ENCODE peak calls at places on chromosomes 4 and X, in six cellular contexts. H is K562, M is HepG2, Q is SK-N-SH, B is H1, S is GM12878. U is an unnamed sample.

GRCh38 chr4:138078264-138078663 is 163.9 kb downstream of the SLC7A11 start:
- DNase-seq in H (no peak), M (no peak), Q (no peak), B (no peak), S (no peak), U (no peak)

GRCh38 chr4:137956256-137956655 is 285.9 kb downstream of the SLC7A11 start:
- DNase-seq in H (no peak), M (no peak), Q (no peak), B (no peak), S (no peak), U (no peak)

GRCh38 chr4:60805500-60806313 is 394.4 kb upstream of the ADGRL3 start:
- DNase-seq in H (peak), M (peak), Q (peak), B (no peak), S (no peak), U (peak)

GRCh38 chr4:8472689-8473197 is 32.2 kb downstream of the TRMT44 start:
- DNase-seq in H (no peak), M (no peak), Q (no peak), B (no peak), S (no peak), U (no peak)

GRCh38 chr4:72418458-72418857 is 150.6 kb downstream of the ADAMTS3 start:
- DNase-seq in H (peak), M (no peak), Q (peak), B (no peak), S (no peak), U (no peak)

GRCh38 chr4:98434816-98435215 is 173.6 kb downstream of the RAP1GDS1 start:
- DNase-seq in H (no peak), M (no peak), Q (no peak), B (no peak), S (no peak), U (no peak)

GRCh38 chrX:151370906-151371305 is 26.1 kb upstream of the VMA21 start:
- DNase-seq in H (peak), M (peak), Q (peak), B (no peak), S (no peak), U (no peak)

GRCh38 chr4:65599335-65599734 is 71.0 kb downstream of the EPHA5 start:
- DNase-seq in H (no peak), M (no peak), Q (no peak), B (no peak), S (no peak), U (no peak)

GRCh38 chr4:79273918-79274317 is 51.9 kb downstream of the NAA11 start:
- DNase-seq in H (no peak), M (no peak), Q (peak), B (no peak), S (no peak), U (no peak)

GRCh38 chr4:124803641-124804040 is 91.1 kb upstream of the ANKRD50 start:
- DNase-seq in H (no peak), M (no peak), Q (no peak), B (no peak), S (no peak), U (no peak)

DNA sequence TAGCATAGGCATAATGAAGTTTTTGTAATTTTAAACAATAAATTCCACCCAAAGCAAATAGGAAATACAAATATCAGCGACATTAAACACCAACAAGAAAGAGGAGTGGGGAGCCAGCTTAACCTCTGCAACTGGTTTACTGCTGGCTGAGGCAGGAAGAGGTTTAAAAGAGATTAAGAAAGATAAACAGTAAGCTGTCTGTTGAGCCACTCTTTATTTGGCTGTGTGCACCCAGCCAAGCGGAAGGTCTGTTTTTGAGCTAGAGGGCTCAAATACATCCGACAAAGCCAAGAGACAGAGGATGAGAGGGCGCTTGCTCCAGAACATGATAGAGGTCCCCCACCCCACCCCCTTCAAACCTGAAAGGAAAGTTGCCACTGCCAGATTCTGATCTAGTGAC is 191.4 kb downstream of the MGST2 start:
- DNase-seq in H (no peak), M (peak), Q (peak), B (no peak), S (no peak), U (no peak)
- TF ChIP-seq GABPA in H (no peak), M (no peak), Q (no peak), B (no peak), S (no peak), U (no peak)

GRCh38 chr4:12304912-12305311 is 876.2 kb upstream of the HS3ST1 start:
- DNase-seq in H (no peak), M (no peak), Q (no peak), B (no peak), S (no peak), U (no peak)
- TF ChIP-seq POLR2AphosphoS5 in H (no peak), M (no peak), Q (no peak), B (no peak), S (no peak), U (no peak)

GRCh38 chr4:95129708-95130343 is 372.1 kb downstream of the BMPR1B start:
- DNase-seq in H (peak), M (no peak), Q (no peak), B (no peak), S (no peak), U (peak)
- TF ChIP-seq GABPA in H (no peak), M (no peak), Q (no peak), B (no peak), S (no peak), U (no peak)

GRCh38 chr4:1554876-1555265 is 129.2 kb downstream of the FAM53A start:
- DNase-seq in H (no peak), M (no peak), Q (no peak), B (no peak), S (no peak), U (no peak)
- TF ChIP-seq POLR2AphosphoS5 in H (no peak), M (no peak), Q (no peak), B (no peak), S (no peak), U (no peak)

GRCh38 chr4:10139518-10139917 is 22.9 kb upstream of the WDR1 start:
- DNase-seq in H (no peak), M (no peak), Q (no peak), B (no peak), S (no peak), U (no peak)
- TF ChIP-seq GABPA in H (no peak), M (no peak), Q (no peak), B (no peak), S (no peak), U (no peak)

DNA sequence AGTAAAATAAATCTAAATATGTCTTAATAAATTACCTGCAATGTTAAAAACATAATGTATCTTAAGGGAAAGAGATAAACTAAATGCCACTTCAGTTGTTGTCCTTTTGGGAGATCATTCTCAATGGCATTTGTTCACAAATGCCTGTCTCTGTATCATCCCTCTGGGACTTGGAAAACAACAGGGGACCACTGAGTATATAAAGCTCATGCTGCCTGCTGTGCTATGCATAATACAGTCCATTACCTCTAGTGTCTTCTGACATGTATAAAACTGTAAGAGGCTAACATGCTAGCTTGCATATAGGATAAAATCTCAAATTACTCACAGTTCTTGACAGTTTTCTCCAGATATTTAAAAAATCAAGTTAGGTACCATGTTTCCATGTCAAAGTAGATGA is 503.9 kb downstream of the PDHA2 start:
- DNase-seq in H (no peak), M (no peak), Q (no peak), B (no peak), S (no peak), U (no peak)
- TF ChIP-seq POLR2AphosphoS5 in H (no peak), M (no peak), Q (no peak), B (no peak), S (no peak), U (no peak)

DNA sequence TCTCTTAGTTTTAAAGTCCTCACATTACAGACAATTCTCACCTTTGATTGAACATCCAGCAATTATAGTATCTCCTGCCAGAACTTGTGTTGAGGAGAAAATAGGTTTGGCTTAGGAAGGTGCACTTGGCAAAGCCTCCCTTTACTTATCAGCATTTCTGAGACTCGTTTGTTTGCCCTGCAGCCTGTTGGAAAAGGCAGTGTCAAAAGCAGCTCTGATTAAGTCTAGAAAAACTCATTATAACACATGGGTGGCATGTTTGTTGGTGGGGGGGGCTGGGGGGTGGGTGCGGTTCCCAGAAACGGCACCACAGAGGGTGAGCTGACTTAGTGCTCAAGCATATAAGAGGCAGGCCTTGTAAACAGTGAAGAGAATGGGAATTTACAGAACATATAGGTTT is 21.7 kb upstream of the PUDP start:
- DNase-seq in H (no peak), M (no peak), Q (no peak), B (no peak), S (no peak), U (no peak)
- TF ChIP-seq GABPA in H (no peak), M (no peak), Q (no peak), B (no peak), S (no peak), U (no peak)

DNA sequence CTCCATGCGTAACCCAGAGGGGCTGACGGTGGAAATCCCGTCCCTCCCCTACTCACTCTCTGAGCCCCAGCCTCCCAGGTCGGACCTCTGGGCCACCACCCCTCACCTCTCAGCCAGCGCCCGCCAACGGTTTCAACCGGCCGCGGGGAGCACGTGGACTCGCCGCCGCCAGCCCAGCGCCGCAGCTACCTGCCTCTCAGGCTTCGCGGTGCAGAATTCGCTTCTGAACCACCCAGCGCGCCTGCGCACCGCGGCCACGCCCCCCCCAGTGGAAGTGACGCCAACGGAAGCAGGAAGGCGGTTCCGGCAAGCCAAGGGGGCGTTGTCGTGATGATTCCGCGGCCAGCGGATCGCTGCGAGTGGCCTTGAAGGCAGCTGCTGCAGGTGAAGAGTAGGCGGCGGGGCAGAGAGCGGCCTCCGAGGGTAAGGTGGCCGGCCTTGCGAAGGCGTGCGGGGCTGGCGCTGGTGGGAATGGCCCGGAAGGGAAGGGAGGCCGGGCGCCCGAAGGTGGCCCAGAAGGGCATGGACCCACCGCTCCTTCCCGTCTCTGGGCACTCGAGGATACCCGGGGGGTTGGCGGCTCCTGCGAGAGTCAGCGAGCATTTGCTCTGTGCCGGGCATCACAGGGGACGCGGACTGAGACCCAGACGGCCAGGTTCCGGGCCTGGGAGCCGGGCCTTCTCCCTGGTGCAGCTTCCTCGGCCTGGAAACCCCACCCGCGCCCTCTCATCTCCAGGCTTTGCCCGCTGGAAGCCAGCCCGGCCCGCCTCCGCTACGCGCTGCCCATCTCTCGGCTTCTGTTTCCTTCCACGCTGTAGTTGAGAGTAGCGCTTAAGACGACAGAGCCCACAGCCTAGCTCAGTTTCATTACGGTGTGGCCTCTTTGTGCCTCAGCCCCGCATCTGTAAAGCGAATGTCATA is at the start of the genes LYAR and ZBTB49:
- DNase-seq in H (peak), M (peak), Q (peak), B (peak), S (peak), U (peak)
- TF ChIP-seq POLR2AphosphoS5 in H (peak), M (peak), Q (peak), B (peak), S (peak), U (peak)

U was measured in HL-60.